ENCODE peak calls at places on chromosomes 7 and 10, in eight cellular contexts. U, A, I, Q, K, O, P and Z are unnamed samples.

GRCh38 chr10:120833222-120833928 is 17.8 kb upstream of the WDR11 start:
- DNase-seq in I (no peak), U (no peak), K (no peak), P (no peak), A (no peak), Q (peak; percentile 5), O (no peak), Z (no peak)

GRCh38 chr7:149759111-149759510 is 14.3 kb downstream of the ZNF467 start:
- DNase-seq in Q (no peak), U (no peak), O (no peak), P (no peak), A (no peak), I (no peak), K (no peak), Z (no peak)

GRCh38 chr10:5364365-5364764 is 401 bp upstream of the UCN3 start:
- DNase-seq in K (no peak), A (no peak), I (no peak), U (no peak), P (no peak), Q (no peak), O (no peak), Z (no peak)

GRCh38 chr7:7902845-7903244 is 65.8 kb upstream of the GLCCI1 start:
- DNase-seq in P (no peak), A (no peak), K (no peak), U (no peak), Q (no peak), O (no peak), I (no peak), Z (no peak)

GRCh38 chr10:19819419-19820033 is 3.3 kb downstream of the PLXDC2 start:
- DNase-seq in A (peak; percentile 85), P (peak; percentile 64), U (peak; percentile 17), I (peak; percentile 78), Q (peak; percentile 64), K (no peak), O (no peak), Z (no peak)

GRCh38 chr10:4650109-4650508 is 175.9 kb upstream of the AKR1E2 start:
- DNase-seq in U (no peak), O (no peak), Q (peak; percentile 23), P (no peak), K (no peak), A (no peak), I (peak; percentile 59), Z (no peak)

GRCh38 chr10:34956756-34957155 is 133.4 kb downstream of the CUL2 start:
- DNase-seq in I (no peak), A (no peak), P (peak; percentile 67), O (no peak), U (no peak), Q (no peak), K (no peak), Z (no peak)

GRCh38 chr10:24874133-24874532 is 78.3 kb downstream of the PRTFDC1 start:
- DNase-seq in A (no peak), K (no peak), U (no peak), Q (no peak), P (no peak), O (no peak), I (no peak), Z (no peak)

GRCh38 chr7:100679927-100680588 is 6.5 kb downstream of the GNB2 start:
- DNase-seq in I (peak; percentile 59), Q (no peak), U (no peak), K (no peak), A (peak; percentile 37), O (no peak), P (no peak), Z (no peak)

GRCh38 chr7:111931016-111931517 is 275.1 kb downstream of the DOCK4 start:
- DNase-seq in I (peak; percentile 32), Q (no peak), P (peak; percentile 49), A (peak; percentile 33), U (no peak), K (peak; percentile 29), O (no peak), Z (no peak)

GRCh38 chr10:14124951-14125350 is 205.8 kb downstream of the FRMD4A start:
- DNase-seq in K (no peak), P (no peak), I (no peak), U (no peak), A (no peak), Q (no peak), O (no peak), Z (no peak)

GRCh38 chr10:121710207-121710606 is 112.0 kb upstream of the FGFR2 start:
- DNase-seq in P (no peak), O (no peak), I (peak; percentile 43), U (no peak), K (no peak), Q (no peak), A (no peak), Z (no peak)

GRCh38 chr7:134996097-134996550 is 9.8 kb downstream of the AGBL3 start:
- DNase-seq in U (no peak), Q (no peak), K (no peak), A (no peak), P (no peak), I (no peak), O (no peak), Z (no peak)

GRCh38 chr7:114209968-114210367 is 204.6 kb upstream of the FOXP2 start:
- DNase-seq in K (no peak), O (no peak), A (no peak), I (no peak), Q (no peak), U (no peak), P (no peak), Z (no peak)

GRCh38 chr10:75469018-75469616 is 37.7 kb downstream of the LRMDA start:
- DNase-seq in Q (peak; percentile 85), P (peak; percentile 93), A (peak; percentile 98), U (peak; percentile 3), I (peak; percentile 96), K (no peak), O (no peak), Z (no peak)

GRCh38 chr7:54705436-54705835 is 53.6 kb downstream of the SEC61G start:
- DNase-seq in K (no peak), Q (peak; percentile 31), P (peak; percentile 96), I (peak; percentile 69), O (no peak), U (peak; percentile 29), A (peak; percentile 90), Z (no peak)

GRCh38 chr10:49152037-49152436 is 18.2 kb upstream of the FAM170B start:
- DNase-seq in K (no peak), I (no peak), Q (no peak), P (no peak), U (no peak), A (no peak), O (no peak), Z (no peak)